ENCODE peak calls at places on chromosomes 6 and 20, in six cellular contexts. A is IMR-90, E is neuronal stem cell, X is H1, V is mesenchymal stem cell, P is trophoblast cell. N is an unnamed sample.

GRCh38 chr6:125904871-125905270 is 51.7 kb upstream of the HINT3 start:
- DNase-seq in A (peak; percentile 78), E (no peak), X (no peak), V (peak; percentile 68), P (no peak), N (no peak)

GRCh38 chr20:428658-429200 is 20.6 kb downstream of the RBCK1 start:
- DNase-seq in A (no peak), E (no peak), X (no peak), V (no peak), P (no peak), N (peak; percentile 61)

GRCh38 chr6:7674291-7674690 is 51.6 kb upstream of the BMP6 start:
- DNase-seq in A (no peak), E (no peak), X (no peak), V (no peak), P (no peak), N (no peak)

GRCh38 chr6:32842690-32843089 is 1.2 kb downstream of the PSMB8 start:
- DNase-seq in A (no peak), E (no peak), X (no peak), V (no peak), P (peak; percentile 87), N (no peak)

GRCh38 chr20:25623225-25623735 is 534 bp downstream of the NANP start:
- DNase-seq in A (peak; percentile 24), E (no peak), X (peak; percentile 7), V (peak; percentile 68), P (peak; percentile 36), N (peak; percentile 32)

GRCh38 chr20:45781391-45781931 is 10.2 kb downstream of the WFDC3 start:
- DNase-seq in A (peak; percentile 95), E (no peak), X (no peak), V (peak; percentile 94), P (peak; percentile 56), N (no peak)

GRCh38 chr6:113513086-113513485 is 344.1 kb upstream of the MARCKS start:
- DNase-seq in A (no peak), E (no peak), X (no peak), V (no peak), P (no peak), N (no peak)

GRCh38 chr20:33909331-33909921 is 84.3 kb upstream of the RALY start:
- DNase-seq in A (peak; percentile 96), E (no peak), X (no peak), V (peak; percentile 75), P (peak; percentile 95), N (no peak)

GRCh38 chr6:78131521-78131920 is 478.7 kb downstream of the MEI4 start:
- DNase-seq in A (no peak), E (no peak), X (no peak), V (no peak), P (no peak), N (no peak)

GRCh38 chr20:13101701-13102100 is 92.9 kb downstream of the SPTLC3 start:
- DNase-seq in A (peak; percentile 43), E (no peak), X (no peak), V (peak; percentile 52), P (peak; percentile 61), N (no peak)

GRCh38 chr20:33518071-33518470 is 28.2 kb downstream of the CBFA2T2 start:
- DNase-seq in A (peak; percentile 75), E (no peak), X (peak; percentile 25), V (peak; percentile 81), P (no peak), N (no peak)

GRCh38 chr6:97947841-97948240 is 664.8 kb upstream of the MMS22L start:
- DNase-seq in A (peak; percentile 10), E (no peak), X (no peak), V (peak; percentile 14), P (peak; percentile 41), N (no peak)

GRCh38 chr6:33787336-33787953 is 1.5 kb downstream of the LEMD2 start:
- DNase-seq in A (peak; percentile 41), E (no peak), X (no peak), V (peak; percentile 42), P (peak; percentile 79), N (no peak)

GRCh38 chr6:138569554-138569953 is 70.3 kb upstream of the NHSL1 start:
- DNase-seq in A (no peak), E (no peak), X (no peak), V (no peak), P (no peak), N (no peak)
- H3K14ac ChIP-seq in A (peak overlapping the region; percentile 61), E (no peak overlapping the region), X (no peak overlapping the region), V (no peak overlapping the region), P (no peak overlapping the region), N (no peak overlapping the region)

DNA sequence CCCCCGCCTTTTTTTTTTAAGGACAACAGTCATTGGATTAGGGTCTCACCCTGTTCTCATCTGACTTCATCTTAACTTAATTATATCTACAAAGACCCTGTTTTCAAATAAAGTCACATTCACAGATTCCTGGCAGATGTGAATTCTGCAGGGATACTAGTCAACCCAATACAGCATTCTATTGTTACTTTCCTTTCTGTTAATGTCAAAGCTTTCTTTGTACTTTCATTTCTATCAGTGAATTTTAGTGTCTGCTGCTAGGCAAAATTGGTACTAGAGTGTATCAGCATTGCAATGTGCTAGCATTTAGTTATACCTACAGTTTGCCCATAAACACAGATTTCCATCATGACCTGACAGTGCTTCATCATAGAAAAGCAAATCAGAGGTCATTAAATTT is 281.9 kb downstream of the CDKAL1 start:
- DNase-seq in A (no peak), E (no peak), X (no peak), V (no peak), P (no peak), N (no peak)
- H3K18ac ChIP-seq in A (no peak overlapping the region), E (no peak overlapping the region), X (no peak overlapping the region), V (no peak overlapping the region), P (no peak overlapping the region), N (no peak overlapping the region)

DNA sequence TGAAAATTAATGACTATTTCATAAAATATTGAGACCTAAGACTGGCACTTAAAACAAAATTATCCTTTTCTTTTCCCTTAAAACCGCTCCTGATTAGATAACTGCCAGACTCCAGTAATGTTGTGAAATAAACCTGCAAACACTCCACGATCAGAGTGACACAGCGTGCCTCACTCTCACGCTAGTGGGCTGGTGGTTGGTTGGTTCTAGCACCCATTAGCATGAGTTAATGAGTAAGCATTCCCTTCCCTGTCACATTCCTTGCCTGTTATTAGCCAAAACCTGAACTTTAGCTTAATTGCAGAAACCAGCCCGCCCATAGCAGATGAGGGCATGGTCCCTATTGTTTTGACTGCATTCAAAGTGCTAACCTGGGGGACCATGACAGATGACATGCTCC is 193.4 kb downstream of the CD83 start:
- DNase-seq in A (no peak), E (no peak), X (no peak), V (peak; percentile 67), P (peak; percentile 62), N (no peak)
- H3K14ac ChIP-seq in A (no peak overlapping the region), E (no peak overlapping the region), X (no peak overlapping the region), V (no peak overlapping the region), P (no peak overlapping the region), N (no peak overlapping the region)

DNA sequence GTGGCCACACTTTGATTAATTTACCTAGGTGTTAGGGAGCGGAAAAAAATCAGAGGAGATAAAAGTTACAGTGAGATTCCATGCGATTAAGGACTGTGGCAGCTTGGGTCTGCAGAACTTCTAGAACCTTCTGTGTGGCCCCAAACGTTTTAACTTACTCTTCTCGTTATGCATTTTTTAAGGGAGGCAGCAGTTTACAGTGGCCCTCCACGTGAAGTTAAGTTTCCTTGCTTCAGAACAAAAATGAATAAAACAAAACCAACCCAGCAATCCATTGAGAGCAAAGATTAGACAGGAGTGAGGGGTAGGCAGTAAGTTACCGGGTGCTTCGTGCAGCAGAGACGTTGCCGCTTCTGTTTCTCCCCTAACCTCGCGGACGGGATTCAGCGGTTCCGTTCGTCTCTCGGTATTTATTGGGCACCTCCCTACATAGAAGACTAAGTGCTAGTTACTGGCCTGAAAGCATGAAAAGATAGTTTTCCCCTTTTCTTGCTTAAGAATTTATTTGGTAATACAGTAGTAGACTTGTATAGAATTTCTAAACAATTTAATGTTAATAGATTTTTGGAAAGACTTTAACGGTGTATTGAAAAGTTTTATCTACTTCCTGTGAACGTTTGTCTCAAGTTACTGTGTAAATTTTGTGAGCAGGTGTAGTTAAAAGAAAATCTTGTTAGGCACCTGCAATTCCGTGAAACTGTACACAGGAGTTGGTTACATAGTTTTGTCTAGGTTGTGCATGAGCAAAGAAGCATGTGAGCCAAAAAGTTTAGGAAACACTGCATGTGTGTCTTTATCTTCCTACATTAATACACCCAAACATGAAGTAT is 1.1 kb downstream of the BAG2 start:
- DNase-seq in A (peak; percentile 24), E (no peak), X (no peak), V (peak; percentile 52), P (no peak), N (peak; percentile 34)
- H3K18ac ChIP-seq in A (peak overlapping the region; percentile 95), E (no peak overlapping the region), X (peak overlapping the region; percentile 7), V (peak overlapping the region; percentile 92), P (no peak overlapping the region), N (peak overlapping the region; percentile 32)

GRCh38 chr6:4451101-4451500 is 315.7 kb upstream of the ECI2 start:
- DNase-seq in A (no peak), E (no peak), X (no peak), V (no peak), P (peak; percentile 95), N (no peak)

GRCh38 chr6:4450237-4450636 is 314.9 kb upstream of the ECI2 start:
- DNase-seq in A (no peak), E (no peak), X (no peak), V (no peak), P (no peak), N (no peak)

GRCh38 chr6:4451718-4452117 is 316.3 kb upstream of the ECI2 start:
- DNase-seq in A (no peak), E (no peak), X (no peak), V (no peak), P (no peak), N (no peak)

GRCh38 chr6:4447646-4448315 is 312.4 kb upstream of the ECI2 start:
- DNase-seq in A (peak; percentile 67), E (no peak), X (no peak), V (no peak), P (peak; percentile 91), N (no peak)

GRCh38 chr6:4449409-4449808 is 314.0 kb upstream of the ECI2 start:
- DNase-seq in A (no peak), E (no peak), X (no peak), V (no peak), P (peak; percentile 56), N (no peak)
- H3K14ac ChIP-seq in A (no peak overlapping the region), E (no peak overlapping the region), X (no peak overlapping the region), V (no peak overlapping the region), P (no peak overlapping the region), N (no peak overlapping the region)

N was measured in H9.